ENCODE peak calls at places on chromosomes 7 and 10, in eight cellular contexts. Z is NCI-H1436; V is activated CD4-positive, CD25-positive, alpha-beta regulatory T cell; F is Right ventricle myocardium superior; C is right cardiac atrium; K is T-helper 9 cell; D is psoas muscle; R is BE2C. Y is an unnamed sample.

GRCh38 chr10:69049564-69049955 is 38.3 kb upstream of the SRGN start:
- DNase-seq in Z (no peak), V (no peak), F (peak), C (no peak), K (no peak), D (no peak), R (no peak), Y (no peak)

GRCh38 chr10:127942811-127943210 is 35.9 kb downstream of the PTPRE start:
- DNase-seq in Z (no peak), V (no peak), F (no peak), C (no peak), K (no peak), D (no peak), R (no peak), Y (no peak)

GRCh38 chr10:71837085-71837827 is 13.8 kb downstream of the PSAP start:
- DNase-seq in Z (no peak), V (no peak), F (no peak), C (no peak), K (no peak), D (no peak), R (peak), Y (no peak)

GRCh38 chr10:34766256-34766580 is 48.9 kb downstream of the PARD3 start:
- DNase-seq in Z (peak), V (no peak), F (no peak), C (no peak), K (no peak), D (no peak), R (no peak), Y (no peak)

GRCh38 chr10:26859241-26860025 is 1.3 kb downstream of the ABI1 start:
- DNase-seq in Z (no peak), V (no peak), F (no peak), C (no peak), K (no peak), D (no peak), R (no peak), Y (no peak)

GRCh38 chr10:132205650-132206376 is 19.1 kb downstream of the DPYSL4 start:
- DNase-seq in Z (no peak), V (no peak), F (peak), C (peak), K (no peak), D (no peak), R (peak), Y (no peak)

GRCh38 chr7:132528695-132529094 is 47.6 kb downstream of the PLXNA4 start:
- DNase-seq in Z (no peak), V (no peak), F (no peak), C (no peak), K (no peak), D (no peak), R (no peak), Y (no peak)

GRCh38 chr7:143258830-143259229 is 4.4 kb upstream of the GSTK1 start:
- DNase-seq in Z (no peak), V (no peak), F (no peak), C (no peak), K (no peak), D (no peak), R (no peak), Y (no peak)

GRCh38 chr7:42350801-42351200 is 113.8 kb upstream of the GLI3 start:
- DNase-seq in Z (no peak), V (no peak), F (no peak), C (no peak), K (no peak), D (no peak), R (no peak), Y (peak)

GRCh38 chr7:155225095-155225494 is 72.6 kb upstream of the INSIG1 start:
- DNase-seq in Z (no peak), V (no peak), F (no peak), C (no peak), K (no peak), D (no peak), R (no peak), Y (no peak)

GRCh38 chr7:25613912-25614311 is 385.6 kb upstream of the NPVF start:
- DNase-seq in Z (no peak), V (no peak), F (no peak), C (no peak), K (no peak), D (no peak), R (no peak), Y (no peak)

GRCh38 chr10:78471326-78471722 is 437.7 kb downstream of the RPS24 start:
- DNase-seq in Z (no peak), V (no peak), F (no peak), C (no peak), K (no peak), D (no peak), R (no peak), Y (no peak)

GRCh38 chr7:39985398-39985918 is 35.4 kb downstream of the CDK13 start:
- DNase-seq in Z (no peak), V (no peak), F (no peak), C (no peak), K (no peak), D (no peak), R (no peak), Y (no peak)

GRCh38 chr10:29767958-29768357 is 133.2 kb upstream of the SVIL start:
- DNase-seq in Z (no peak), V (no peak), F (no peak), C (no peak), K (no peak), D (no peak), R (no peak), Y (no peak)

GRCh38 chr7:46811529-46811928 is 770.4 kb downstream of the TNS3 start:
- DNase-seq in Z (no peak), V (no peak), F (peak), C (peak), K (no peak), D (peak), R (no peak), Y (peak)

GRCh38 chr10:31125789-31126188 is 94.1 kb upstream of the ZNF438 start:
- DNase-seq in Z (no peak), V (no peak), F (no peak), C (no peak), K (no peak), D (no peak), R (no peak), Y (no peak)

GRCh38 chr10:92387289-92387940 is 96.4 kb downstream of the MARCHF5 start:
- DNase-seq in Z (no peak), V (no peak), F (no peak), C (no peak), K (no peak), D (peak), R (peak), Y (peak)

GRCh38 chr7:2099036-2099957 is 133.4 kb downstream of the MAD1L1 start:
- DNase-seq in Z (no peak), V (no peak), F (no peak), C (no peak), K (no peak), D (no peak), R (no peak), Y (no peak)

GRCh38 chr10:121165276-121165675 is 314.1 kb downstream of the WDR11 start:
- DNase-seq in Z (no peak), V (no peak), F (no peak), C (no peak), K (no peak), D (no peak), R (no peak), Y (no peak)

GRCh38 chr7:7798510-7798909 is 80.1 kb upstream of the RPA3 start:
- DNase-seq in Z (no peak), V (no peak), F (no peak), C (no peak), K (no peak), D (no peak), R (peak), Y (no peak)

GRCh38 chr7:149495785-149496641 is 1.6 kb downstream of the ZNF746 start:
- DNase-seq in Z (peak), V (no peak), F (peak), C (peak), K (no peak), D (peak), R (peak), Y (peak)

GRCh38 chr7:97801108-97801507 is 69.2 kb downstream of the TAC1 start:
- DNase-seq in Z (no peak), V (no peak), F (no peak), C (no peak), K (no peak), D (no peak), R (no peak), Y (no peak)

GRCh38 chr7:155343150-155343549 is 45.5 kb downstream of the INSIG1 start:
- DNase-seq in Z (no peak), V (no peak), F (no peak), C (no peak), K (no peak), D (no peak), R (no peak), Y (no peak)

GRCh38 chr10:5976689-5977470 is 463 bp downstream of the IL15RA start:
- DNase-seq in Z (no peak), V (peak), F (peak), C (peak), K (peak), D (peak), R (no peak), Y (no peak)

GRCh38 chr7:121101621-121102020 is 113.1 kb downstream of the CPED1 start:
- DNase-seq in Z (no peak), V (no peak), F (no peak), C (no peak), K (no peak), D (no peak), R (no peak), Y (no peak)

GRCh38 chr10:126538439-126539140 is 131.9 kb downstream of the C10orf90 start:
- DNase-seq in Z (no peak), V (no peak), F (no peak), C (no peak), K (no peak), D (no peak), R (no peak), Y (no peak)

GRCh38 chr7:141466151-141466904 is 84.9 kb upstream of the AGK start:
- DNase-seq in Z (no peak), V (no peak), F (no peak), C (no peak), K (no peak), D (no peak), R (no peak), Y (no peak)

GRCh38 chr10:51886438-51887068 is 187.2 kb upstream of the CSTF2T start:
- DNase-seq in Z (no peak), V (no peak), F (no peak), C (no peak), K (no peak), D (no peak), R (no peak), Y (no peak)

GRCh38 chr7:138967159-138967558 is 14.0 kb downstream of the KIAA1549 start:
- DNase-seq in Z (no peak), V (no peak), F (no peak), C (no peak), K (no peak), D (no peak), R (no peak), Y (no peak)

GRCh38 chr7:47496064-47496665 is 85.7 kb downstream of the TNS3 start:
- DNase-seq in Z (no peak), V (no peak), F (no peak), C (peak), K (no peak), D (no peak), R (no peak), Y (peak)

GRCh38 chr7:123732413-123733091 is 16.3 kb downstream of the WASL start:
- DNase-seq in Z (no peak), V (no peak), F (no peak), C (no peak), K (no peak), D (no peak), R (no peak), Y (no peak)

GRCh38 chr10:70664702-70665195 is 7.6 kb upstream of the ADAMTS14 start:
- DNase-seq in Z (no peak), V (no peak), F (no peak), C (no peak), K (no peak), D (no peak), R (peak), Y (peak)

GRCh38 chr7:25389489-25390106 is 161.3 kb upstream of the NPVF start:
- DNase-seq in Z (peak), V (no peak), F (no peak), C (no peak), K (no peak), D (no peak), R (no peak), Y (no peak)

Y was measured in retinal pigment epithelial cell.